ENCODE peak calls at places on chromosomes 3 and 15, in six cellular contexts. One of them, this sample, is unnamed.
A peak's percentile ranks its signal among the peaks of the same experiment; 100 is the strongest.

GRCh38 chr3:26989042-26989441 is 366.5 kb downstream of the LRRC3B start:
- DNase-seq in fibroblast of lung: no peak
- DNase-seq in neuronal stem cell: no peak
- DNase-seq in IMR-90: no peak
- DNase-seq in SJSA1: no peak
- DNase-seq in esophagus squamous epithelium: no peak
- DNase-seq in this sample: no peak

GRCh38 chr3:182117131-182117530 is 405.4 kb downstream of the SOX2 start:
- DNase-seq in fibroblast of lung: peak; percentile 5
- DNase-seq in neuronal stem cell: no peak
- DNase-seq in IMR-90: no peak
- DNase-seq in SJSA1: no peak
- DNase-seq in esophagus squamous epithelium: no peak
- DNase-seq in this sample: no peak

GRCh38 chr3:57752307-57752706 is 3.8 kb upstream of the SLMAP start:
- DNase-seq in fibroblast of lung: peak; percentile 83
- DNase-seq in neuronal stem cell: no peak
- DNase-seq in IMR-90: peak; percentile 6
- DNase-seq in SJSA1: no peak
- DNase-seq in esophagus squamous epithelium: no peak
- DNase-seq in this sample: no peak

GRCh38 chr15:52080031-52080430 is 32.5 kb downstream of the BCL2L10 start:
- DNase-seq in fibroblast of lung: peak; percentile 82
- DNase-seq in neuronal stem cell: no peak
- DNase-seq in IMR-90: no peak
- DNase-seq in SJSA1: no peak
- DNase-seq in esophagus squamous epithelium: no peak
- DNase-seq in this sample: no peak

GRCh38 chr3:60399295-60399694 is 852.0 kb downstream of the FHIT start:
- DNase-seq in fibroblast of lung: peak; percentile 20
- DNase-seq in neuronal stem cell: peak; percentile 4
- DNase-seq in IMR-90: no peak
- DNase-seq in SJSA1: no peak
- DNase-seq in esophagus squamous epithelium: no peak
- DNase-seq in this sample: no peak

GRCh38 chr15:29774900-29775299 is 47.4 kb downstream of the TJP1 start:
- DNase-seq in fibroblast of lung: peak; percentile 84
- DNase-seq in neuronal stem cell: no peak
- DNase-seq in IMR-90: peak; percentile 86
- DNase-seq in SJSA1: peak; percentile 73
- DNase-seq in esophagus squamous epithelium: no peak
- DNase-seq in this sample: no peak

GRCh38 chr15:46410681-46411080 is 775.9 kb downstream of the SQOR start:
- DNase-seq in fibroblast of lung: no peak
- DNase-seq in neuronal stem cell: no peak
- DNase-seq in IMR-90: no peak
- DNase-seq in SJSA1: no peak
- DNase-seq in esophagus squamous epithelium: no peak
- DNase-seq in this sample: no peak

GRCh38 chr3:144774897-144775296 is 803.3 kb downstream of the DIPK2A start:
- DNase-seq in fibroblast of lung: no peak
- DNase-seq in neuronal stem cell: no peak
- DNase-seq in IMR-90: no peak
- DNase-seq in SJSA1: no peak
- DNase-seq in esophagus squamous epithelium: no peak
- DNase-seq in this sample: no peak

GRCh38 chr3:159458982-159459381 is 529.7 kb upstream of the IL12A start:
- DNase-seq in fibroblast of lung: no peak
- DNase-seq in neuronal stem cell: no peak
- DNase-seq in IMR-90: no peak
- DNase-seq in SJSA1: no peak
- DNase-seq in esophagus squamous epithelium: no peak
- DNase-seq in this sample: no peak

GRCh38 chr3:184814214-184814613 is 2.2 kb downstream of the VPS8 start:
- DNase-seq in fibroblast of lung: no peak
- DNase-seq in neuronal stem cell: no peak
- DNase-seq in IMR-90: peak; percentile 63
- DNase-seq in SJSA1: no peak
- DNase-seq in esophagus squamous epithelium: no peak
- DNase-seq in this sample: no peak

GRCh38 chr15:23564798-23565394 is 578 bp upstream of the MKRN3 start:
- DNase-seq in fibroblast of lung: peak; percentile 23
- DNase-seq in neuronal stem cell: peak; percentile 40
- DNase-seq in IMR-90: no peak
- DNase-seq in SJSA1: no peak
- DNase-seq in esophagus squamous epithelium: no peak
- DNase-seq in this sample: no peak

GRCh38 chr15:23565395-23566069 is at the start of gene MKRN3:
- DNase-seq in fibroblast of lung: peak; percentile 90
- DNase-seq in neuronal stem cell: peak; percentile 23
- DNase-seq in IMR-90: peak; percentile 7
- DNase-seq in SJSA1: no peak
- DNase-seq in esophagus squamous epithelium: no peak
- DNase-seq in this sample: peak; percentile 46

GRCh38 chr15:23567921-23568320 is 2.4 kb downstream of the MKRN3 start:
- DNase-seq in fibroblast of lung: no peak
- DNase-seq in neuronal stem cell: no peak
- DNase-seq in IMR-90: no peak
- DNase-seq in SJSA1: no peak
- DNase-seq in esophagus squamous epithelium: no peak
- DNase-seq in this sample: no peak

GRCh38 chr15:23569513-23569912 is 4.0 kb downstream of the MKRN3 start:
- DNase-seq in fibroblast of lung: peak; percentile 33
- DNase-seq in neuronal stem cell: no peak
- DNase-seq in IMR-90: no peak
- DNase-seq in SJSA1: no peak
- DNase-seq in esophagus squamous epithelium: no peak
- DNase-seq in this sample: no peak

GRCh38 chr15:23566070-23567050 is 886 bp downstream of the MKRN3 start:
- DNase-seq in fibroblast of lung: peak; percentile 60
- DNase-seq in neuronal stem cell: no peak
- DNase-seq in IMR-90: no peak
- DNase-seq in SJSA1: no peak
- DNase-seq in esophagus squamous epithelium: no peak
- DNase-seq in this sample: no peak
- H3K4me3 ChIP-seq in fibroblast of lung: peak overlapping the region; percentile 34
- H3K4me3 ChIP-seq in neuronal stem cell: peak overlapping the region; percentile 73
- H3K4me3 ChIP-seq in IMR-90: no peak overlapping the region
- H3K4me3 ChIP-seq in SJSA1: peak overlapping the region; percentile 31
- H3K4me3 ChIP-seq in esophagus squamous epithelium: peak overlapping the region; percentile 61
- H3K4me3 ChIP-seq in this sample: no peak overlapping the region

GRCh38 chr3:48435223-48435595 is 4.7 kb downstream of the CCDC51 start:
- DNase-seq in fibroblast of lung: no peak
- DNase-seq in neuronal stem cell: no peak
- DNase-seq in IMR-90: no peak
- DNase-seq in SJSA1: no peak
- DNase-seq in esophagus squamous epithelium: no peak
- DNase-seq in this sample: no peak

GRCh38 chr3:48434591-48435222 is 4.8 kb upstream of the PLXNB1 start:
- DNase-seq in fibroblast of lung: no peak
- DNase-seq in neuronal stem cell: no peak
- DNase-seq in IMR-90: no peak
- DNase-seq in SJSA1: peak; percentile 39
- DNase-seq in esophagus squamous epithelium: no peak
- DNase-seq in this sample: peak; percentile 56

GRCh38 chr3:48432411-48433371 is 2.8 kb upstream of the PLXNB1 start:
- DNase-seq in fibroblast of lung: peak; percentile 31
- DNase-seq in neuronal stem cell: no peak
- DNase-seq in IMR-90: peak; percentile 14
- DNase-seq in SJSA1: no peak
- DNase-seq in esophagus squamous epithelium: no peak
- DNase-seq in this sample: peak; percentile 50

GRCh38 chr3:48431224-48432029 is 1.5 kb upstream of the PLXNB1 start:
- DNase-seq in fibroblast of lung: no peak
- DNase-seq in neuronal stem cell: no peak
- DNase-seq in IMR-90: no peak
- DNase-seq in SJSA1: no peak
- DNase-seq in esophagus squamous epithelium: no peak
- DNase-seq in this sample: peak; percentile 27

GRCh38 chr3:48433472-48434118 is 3.7 kb upstream of the PLXNB1 start:
- DNase-seq in fibroblast of lung: peak; percentile 84
- DNase-seq in neuronal stem cell: no peak
- DNase-seq in IMR-90: peak; percentile 26
- DNase-seq in SJSA1: no peak
- DNase-seq in esophagus squamous epithelium: no peak
- DNase-seq in this sample: peak; percentile 73
- H3K4me1 ChIP-seq in fibroblast of lung: peaks cover 15% of the 10 kb centered on the region
- H3K4me1 ChIP-seq in neuronal stem cell: peaks cover 24% of the 10 kb centered on the region
- H3K4me1 ChIP-seq in IMR-90: peaks cover 4% of the 10 kb centered on the region
- H3K4me1 ChIP-seq in SJSA1: peaks cover 8% of the 10 kb centered on the region
- H3K4me1 ChIP-seq in esophagus squamous epithelium: peaks cover 59% of the 10 kb centered on the region
- H3K4me1 ChIP-seq in this sample: peaks cover 33% of the 10 kb centered on the region

DNA sequence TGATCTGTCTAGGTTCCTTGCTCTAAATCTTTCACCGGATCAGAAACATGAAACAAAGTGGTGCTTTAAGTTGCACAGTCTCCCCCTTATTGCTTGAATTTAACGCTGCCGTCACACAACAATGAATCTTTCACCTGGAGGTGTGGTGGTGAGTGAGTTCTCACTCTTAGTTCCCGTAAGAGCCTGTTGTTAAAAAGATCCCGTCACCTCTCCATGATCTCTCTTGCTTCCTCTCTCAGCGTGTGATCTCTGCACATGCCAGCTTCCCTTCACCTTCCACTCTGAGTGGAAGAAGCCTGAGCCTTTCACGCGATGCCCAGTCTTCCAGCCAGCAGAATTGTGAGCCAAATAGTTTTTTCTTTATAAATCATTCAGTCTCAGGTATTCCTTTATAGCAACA is 136.7 kb upstream of the CHL1 start:
- DNase-seq in fibroblast of lung: no peak
- DNase-seq in neuronal stem cell: no peak
- DNase-seq in IMR-90: no peak
- DNase-seq in SJSA1: no peak
- DNase-seq in esophagus squamous epithelium: no peak
- DNase-seq in this sample: no peak
- H3K9me3 ChIP-seq in fibroblast of lung: no peaks in the 10 kb centered on the region
- H3K9me3 ChIP-seq in neuronal stem cell: no peaks in the 10 kb centered on the region
- H3K9me3 ChIP-seq in IMR-90: no peaks in the 10 kb centered on the region
- H3K9me3 ChIP-seq in SJSA1: no peaks in the 10 kb centered on the region
- H3K9me3 ChIP-seq in esophagus squamous epithelium: no peaks in the 10 kb centered on the region
- H3K9me3 ChIP-seq in this sample: no peaks in the 10 kb centered on the region

GRCh38 chr15:31474059-31474868 is 147.6 kb downstream of the KLF13 start:
- DNase-seq in fibroblast of lung: no peak
- DNase-seq in neuronal stem cell: no peak
- DNase-seq in IMR-90: no peak
- DNase-seq in SJSA1: no peak
- DNase-seq in esophagus squamous epithelium: no peak
- DNase-seq in this sample: no peak
- H3K4me3 ChIP-seq in fibroblast of lung: no peak overlapping the region
- H3K4me3 ChIP-seq in neuronal stem cell: no peak overlapping the region
- H3K4me3 ChIP-seq in IMR-90: no peak overlapping the region
- H3K4me3 ChIP-seq in SJSA1: no peak overlapping the region
- H3K4me3 ChIP-seq in esophagus squamous epithelium: no peak overlapping the region
- H3K4me3 ChIP-seq in this sample: no peak overlapping the region

DNA sequence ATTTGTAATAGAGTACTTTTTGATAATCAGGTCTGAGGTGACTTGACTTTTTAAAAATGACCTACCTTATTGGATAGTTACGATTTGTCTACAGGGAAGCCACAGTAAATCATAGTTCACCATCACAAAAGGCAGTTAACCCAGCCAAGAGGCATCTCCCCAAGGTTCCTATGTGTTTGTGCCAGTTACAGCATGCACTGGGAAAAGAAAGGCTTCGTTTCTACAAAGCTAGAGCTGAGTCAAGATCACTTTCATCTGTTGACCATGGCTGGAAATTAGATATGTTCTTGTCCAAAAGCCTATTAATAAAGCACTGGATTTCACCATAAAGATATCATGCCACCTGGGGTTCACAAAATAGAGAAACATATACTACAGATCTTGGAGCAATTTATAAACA is 139.9 kb downstream of the GREM1 start:
- DNase-seq in fibroblast of lung: no peak
- DNase-seq in neuronal stem cell: no peak
- DNase-seq in IMR-90: no peak
- DNase-seq in SJSA1: no peak
- DNase-seq in esophagus squamous epithelium: no peak
- DNase-seq in this sample: no peak
- H3K4me1 ChIP-seq in fibroblast of lung: peaks cover 21% of the 10 kb centered on the region
- H3K4me1 ChIP-seq in neuronal stem cell: peaks cover 14% of the 10 kb centered on the region
- H3K4me1 ChIP-seq in IMR-90: peaks cover 24% of the 10 kb centered on the region
- H3K4me1 ChIP-seq in SJSA1: peaks cover 70% of the 10 kb centered on the region
- H3K4me1 ChIP-seq in esophagus squamous epithelium: peaks cover 11% of the 10 kb centered on the region
- H3K4me1 ChIP-seq in this sample: no peaks in the 10 kb centered on the region

GRCh38 chr3:24389108-24390090 is 105.3 kb downstream of the THRB start:
- DNase-seq in fibroblast of lung: no peak
- DNase-seq in neuronal stem cell: no peak
- DNase-seq in IMR-90: no peak
- DNase-seq in SJSA1: no peak
- DNase-seq in esophagus squamous epithelium: no peak
- DNase-seq in this sample: no peak

GRCh38 chr3:24387493-24387892 is 107.2 kb downstream of the THRB start:
- DNase-seq in fibroblast of lung: peak; percentile 40
- DNase-seq in neuronal stem cell: no peak
- DNase-seq in IMR-90: no peak
- DNase-seq in SJSA1: no peak
- DNase-seq in esophagus squamous epithelium: no peak
- DNase-seq in this sample: no peak

GRCh38 chr3:24388159-24388558 is 106.5 kb downstream of the THRB start:
- DNase-seq in fibroblast of lung: no peak
- DNase-seq in neuronal stem cell: no peak
- DNase-seq in IMR-90: no peak
- DNase-seq in SJSA1: no peak
- DNase-seq in esophagus squamous epithelium: no peak
- DNase-seq in this sample: no peak

GRCh38 chr3:24387000-24387399 is 107.7 kb downstream of the THRB start:
- DNase-seq in fibroblast of lung: peak; percentile 21
- DNase-seq in neuronal stem cell: no peak
- DNase-seq in IMR-90: no peak
- DNase-seq in SJSA1: no peak
- DNase-seq in esophagus squamous epithelium: no peak
- DNase-seq in this sample: no peak

GRCh38 chr3:24388611-24389010 is 106.0 kb downstream of the THRB start:
- DNase-seq in fibroblast of lung: no peak
- DNase-seq in neuronal stem cell: no peak
- DNase-seq in IMR-90: no peak
- DNase-seq in SJSA1: no peak
- DNase-seq in esophagus squamous epithelium: no peak
- DNase-seq in this sample: no peak
- H3K9me3 ChIP-seq in fibroblast of lung: no peaks in the 10 kb centered on the region
- H3K9me3 ChIP-seq in neuronal stem cell: no peaks in the 10 kb centered on the region
- H3K9me3 ChIP-seq in IMR-90: no peaks in the 10 kb centered on the region
- H3K9me3 ChIP-seq in SJSA1: no peaks in the 10 kb centered on the region
- H3K9me3 ChIP-seq in esophagus squamous epithelium: no peaks in the 10 kb centered on the region
- H3K9me3 ChIP-seq in this sample: no peaks in the 10 kb centered on the region

This sample was measured in mucosa of descending colon.